ENCODE peak calls at places on chromosome 19, in six cellular contexts. X is fibroblast of pulmonary artery, A is neural crest cell, V is uterus, W is AG04450, D is RWPE1. J is an unnamed sample.
A peak's percentile ranks its signal among the peaks of the same experiment; 100 is the strongest.

GRCh38 chr19:44732235-44733014 is 16.1 kb upstream of the BCL3 start:
- DNase-seq in X (no peak), W (no peak), D (no peak), A (no peak), V (no peak), J (no peak)

GRCh38 chr19:2813235-2814160 is 6.2 kb upstream of the ZNF554 start:
- DNase-seq in V (no peak), D (no peak), X (no peak), A (no peak), W (no peak), J (peak; percentile 91)

GRCh38 chr19:20151617-20152145 is 15.3 kb upstream of the ZNF486 start:
- DNase-seq in X (no peak), D (no peak), V (no peak), A (no peak), W (no peak), J (no peak)

GRCh38 chr19:39104104-39104708 is 20.0 kb downstream of the ACP7 start:
- DNase-seq in D (no peak), W (no peak), A (no peak), X (no peak), V (no peak), J (no peak)

GRCh38 chr19:28292822-28293500 is 920.0 kb downstream of the UQCRFS1 start:
- DNase-seq in X (no peak), A (no peak), W (no peak), D (no peak), V (no peak), J (no peak)

GRCh38 chr19:35882074-35882832 is 13.9 kb downstream of the APLP1 start:
- DNase-seq in V (no peak), A (no peak), X (peak; percentile 86), W (peak; percentile 61), D (peak; percentile 65), J (no peak)

GRCh38 chr19:5990289-5990797 is 12.4 kb upstream of the RANBP3 start:
- DNase-seq in X (no peak), V (no peak), W (no peak), A (peak; percentile 6), D (no peak), J (no peak)

GRCh38 chr19:33644284-33644836 is 22.6 kb downstream of the CHST8 start:
- DNase-seq in X (no peak), A (no peak), W (no peak), V (no peak), D (no peak), J (peak; percentile 58)

GRCh38 chr19:33513424-33513823 is 8.2 kb downstream of the PEPD start:
- DNase-seq in V (no peak), W (no peak), D (no peak), A (no peak), X (no peak), J (peak; percentile 86)

GRCh38 chr19:52566588-52566987 is 3.5 kb upstream of the ZNF701 start:
- DNase-seq in X (peak; percentile 20), V (no peak), D (peak; percentile 49), A (no peak), W (peak; percentile 4), J (no peak)

GRCh38 chr19:3474015-3474414 is 6.3 kb downstream of the SMIM24 start:
- DNase-seq in A (no peak), X (no peak), V (no peak), W (no peak), D (no peak), J (no peak)

GRCh38 chr19:15291666-15292065 is 40.7 kb downstream of the BRD4 start:
- DNase-seq in D (no peak), W (no peak), V (no peak), A (no peak), X (no peak), J (no peak)

GRCh38 chr19:37227996-37228395 is 10.0 kb downstream of the ZNF383 start:
- DNase-seq in A (no peak), D (no peak), X (no peak), W (no peak), V (no peak), J (no peak)

GRCh38 chr19:46697142-46697960 is 19.6 kb downstream of the PRKD2 start:
- DNase-seq in A (peak; percentile 84), X (peak; percentile 53), D (no peak), W (no peak), V (peak; percentile 90), J (no peak)

GRCh38 chr19:51993422-51993821 is 6.8 kb upstream of the ZNF350 start:
- DNase-seq in W (no peak), A (no peak), V (no peak), D (no peak), X (no peak), J (no peak)

GRCh38 chr19:39115105-39115847 is 10.3 kb upstream of the PAK4 start:
- DNase-seq in V (no peak), W (no peak), X (no peak), D (no peak), A (no peak), J (no peak)

GRCh38 chr19:2529473-2529918 is 53.6 kb downstream of the GADD45B start:
- DNase-seq in A (no peak), D (peak; percentile 88), W (no peak), X (peak; percentile 91), V (no peak), J (no peak)

GRCh38 chr19:15251010-15251748 is 18.9 kb upstream of the EPHX3 start:
- DNase-seq in D (peak; percentile 43), V (peak; percentile 51), X (peak; percentile 74), A (no peak), W (peak; percentile 20), J (no peak)

GRCh38 chr19:42468273-42468796 is 25.6 kb upstream of the CXCL17 start:
- DNase-seq in V (no peak), D (peak; percentile 72), A (no peak), X (peak; percentile 67), W (peak; percentile 2), J (no peak)

GRCh38 chr19:7191946-7192691 is 102.1 kb downstream of the INSR start:
- DNase-seq in X (no peak), A (no peak), W (no peak), D (no peak), V (no peak), J (no peak)

GRCh38 chr19:58516964-58517833 is 2.4 kb downstream of the ZBTB45 start:
- DNase-seq in D (no peak), A (no peak), X (no peak), W (no peak), V (no peak), J (no peak)

GRCh38 chr19:46848389-46848788 is 2.3 kb downstream of the AP2S1 start:
- DNase-seq in V (no peak), X (no peak), D (no peak), W (no peak), A (no peak), J (peak; percentile 8)

GRCh38 chr19:47228168-47228936 is 2.6 kb downstream of the BBC3 start:
- DNase-seq in X (no peak), V (peak; percentile 61), W (no peak), D (no peak), A (no peak), J (no peak)

GRCh38 chr19:3123956-3124355 is 11.9 kb upstream of the GNA15 start:
- DNase-seq in X (no peak), V (no peak), A (no peak), W (no peak), D (no peak), J (no peak)

GRCh38 chr19:39795001-39795400 is 16.3 kb downstream of the LEUTX start:
- DNase-seq in V (no peak), A (no peak), W (no peak), D (no peak), X (no peak), J (no peak)

GRCh38 chr19:1272423-1273262 is 2.7 kb upstream of the FAM174C start:
- DNase-seq in A (no peak), D (no peak), W (no peak), X (no peak), V (no peak), J (no peak)

GRCh38 chr19:42942187-42942789 is 5.3 kb upstream of the PSG7 start:
- DNase-seq in D (no peak), X (peak; percentile 25), W (no peak), A (no peak), V (no peak), J (no peak)

GRCh38 chr19:4889034-4889825 is 13.5 kb downstream of the ARRDC5 start:
- DNase-seq in A (no peak), V (no peak), X (peak; percentile 63), D (peak; percentile 89), W (no peak), J (no peak)

GRCh38 chr19:50817941-50818858 is 5.4 kb downstream of the KLK1 start:
- DNase-seq in X (peak; percentile 10), D (no peak), A (peak; percentile 66), W (no peak), V (no peak), J (no peak)

GRCh38 chr19:29549105-29550070 is 23.6 kb downstream of the VSTM2B start:
- DNase-seq in A (no peak), X (no peak), V (no peak), W (no peak), D (no peak), J (peak; percentile 72)

GRCh38 chr19:755063-755462 is 4.2 kb downstream of the MISP start:
- DNase-seq in X (no peak), D (no peak), V (no peak), A (no peak), W (no peak), J (peak; percentile 83)

GRCh38 chr19:8690753-8691539 is 7.6 kb downstream of the ACTL9 start:
- DNase-seq in V (no peak), D (no peak), A (no peak), X (no peak), W (no peak), J (no peak)
- TF ChIP-seq CTCF in V (no peak), D (no peak), A (no peak), X (no peak), W (no peak), J (no peak)

GRCh38 chr19:12754465-12755196 is 3.0 kb downstream of the BEST2 start:
- DNase-seq in V (no peak), D (no peak), X (no peak), W (no peak), A (no peak), J (no peak)
- TF ChIP-seq CTCF in V (no peak), D (no peak), X (no peak), W (no peak), A (no peak), J (no peak)

GRCh38 chr19:55703790-55704215 is 28.8 kb downstream of the EPN1 start:
- DNase-seq in W (no peak), X (peak; percentile 27), V (no peak), D (peak; percentile 15), A (peak; percentile 32), J (no peak)

GRCh38 chr19:55702131-55702627 is 27.2 kb downstream of the EPN1 start:
- DNase-seq in X (peak; percentile 66), A (no peak), D (no peak), W (no peak), V (no peak), J (peak; percentile 43)

GRCh38 chr19:55700813-55701212 is 25.8 kb downstream of the EPN1 start:
- DNase-seq in X (no peak), A (no peak), V (no peak), D (no peak), W (no peak), J (peak; percentile 59)

GRCh38 chr19:55705972-55706371 is 30.9 kb downstream of the EPN1 start:
- DNase-seq in D (no peak), X (no peak), A (no peak), V (no peak), W (no peak), J (no peak)

GRCh38 chr19:55704494-55705245 is 29.6 kb downstream of the EPN1 start:
- DNase-seq in D (no peak), W (no peak), X (no peak), A (no peak), V (no peak), J (no peak)
- TF ChIP-seq CTCF in D (no peak), W (no peak), X (no peak), A (no peak), V (no peak), J (no peak)

GRCh38 chr19:11278670-11279069 is 16.3 kb upstream of the DOCK6 start:
- DNase-seq in A (no peak), D (no peak), X (peak; percentile 70), V (no peak), W (no peak), J (no peak)
- TF ChIP-seq CTCF in A (no peak), D (no peak), X (no peak), V (no peak), W (no peak), J (no peak)